ENCODE peak calls at places on chromosomes 1 and 21, in five cellular contexts. D, Z, F, X and C are unnamed samples.
A peak's percentile ranks its signal among the peaks of the same experiment; 100 is the strongest.

GRCh38 chr1:229436178-229436577 is 2.3 kb upstream of the ACTA1 start:
- DNase-seq in D (no peak), X (peak; percentile 22), F (no peak), Z (no peak), C (no peak)

GRCh38 chr1:172588296-172589291 is 55.6 kb downstream of the SUCO start:
- DNase-seq in X (no peak), Z (peak; percentile 95), F (peak; percentile 91), D (no peak), C (no peak)

GRCh38 chr21:30072496-30072895 is 94.1 kb downstream of the CLDN17 start:
- DNase-seq in F (peak; percentile 52), D (no peak), X (peak; percentile 20), Z (peak; percentile 0), C (peak; percentile 52)

GRCh38 chr1:234597894-234598293 is 12.1 kb downstream of the IRF2BP2 start:
- DNase-seq in F (peak; percentile 72), Z (peak; percentile 47), D (no peak), X (peak; percentile 36), C (no peak)

GRCh38 chr1:3350441-3351261 is 103.8 kb upstream of the ARHGEF16 start:
- DNase-seq in X (no peak), F (peak; percentile 33), Z (no peak), D (no peak), C (no peak)

GRCh38 chr1:152451254-152451653 is 37.2 kb upstream of the CRNN start:
- DNase-seq in D (no peak), X (no peak), Z (no peak), F (no peak), C (peak; percentile 34)

GRCh38 chr1:224641030-224641429 is 24.9 kb downstream of the CNIH3 start:
- DNase-seq in X (no peak), D (no peak), Z (no peak), F (no peak), C (no peak)

GRCh38 chr1:208047975-208048374 is 137.1 kb upstream of the CD34 start:
- DNase-seq in D (no peak), X (no peak), F (no peak), Z (peak; percentile 40), C (no peak)

GRCh38 chr1:235763962-235764361 is 102.7 kb downstream of the LYST start:
- DNase-seq in Z (no peak), D (no peak), F (no peak), X (no peak), C (no peak)

GRCh38 chr1:28241633-28242241 is 5.8 kb downstream of the ATP5IF1 start:
- DNase-seq in X (no peak), F (no peak), Z (no peak), D (no peak), C (no peak)

GRCh38 chr1:204207136-204207616 is 6.6 kb downstream of the GOLT1A start:
- DNase-seq in F (peak; percentile 18), X (peak; percentile 91), Z (peak; percentile 9), D (peak; percentile 82), C (peak; percentile 86)

GRCh38 chr1:17911789-17912188 is 156.7 kb downstream of the ACTL8 start:
- DNase-seq in Z (no peak), X (no peak), D (no peak), F (no peak), C (no peak)

GRCh38 chr1:45266151-45266801 is 59.9 kb upstream of the ZSWIM5 start:
- DNase-seq in X (no peak), Z (peak; percentile 91), F (peak; percentile 84), D (no peak), C (no peak)

GRCh38 chr1:172483448-172483847 is 39.6 kb upstream of the PIGC start:
- DNase-seq in F (no peak), Z (peak; percentile 62), X (no peak), D (no peak), C (no peak)

GRCh38 chr1:43554444-43554992 is 23.8 kb downstream of the PTPRF start:
- DNase-seq in Z (peak; percentile 53), X (no peak), D (no peak), F (peak; percentile 65), C (peak; percentile 56)

GRCh38 chr1:198212675-198213074 is 55.9 kb downstream of the NEK7 start:
- DNase-seq in D (no peak), F (peak; percentile 99), Z (peak; percentile 91), X (no peak), C (no peak)

GRCh38 chr1:84492726-84493125 is 13.5 kb upstream of the SPATA1 start:
- DNase-seq in D (no peak), F (no peak), Z (peak; percentile 18), X (no peak), C (no peak)

GRCh38 chr1:224747578-224747977 is 131.5 kb downstream of the CNIH3 start:
- DNase-seq in Z (peak; percentile 76), D (no peak), X (no peak), F (peak; percentile 74), C (no peak)

GRCh38 chr1:236502579-236502971 is 21.2 kb upstream of the LGALS8 start:
- DNase-seq in Z (peak; percentile 56), X (no peak), F (peak; percentile 46), D (no peak), C (no peak)

GRCh38 chr1:164801791-164802572 is 243.0 kb downstream of the PBX1 start:
- DNase-seq in Z (no peak), D (no peak), F (no peak), X (no peak), C (no peak)

GRCh38 chr1:67747667-67748066 is 62.7 kb downstream of the GADD45A start:
- DNase-seq in Z (peak; percentile 93), X (no peak), D (no peak), F (peak; percentile 37), C (no peak)

GRCh38 chr1:91755176-91755575 is 130.8 kb downstream of the TGFBR3 start:
- DNase-seq in X (no peak), D (no peak), Z (no peak), F (peak; percentile 96), C (no peak)

GRCh38 chr1:40014812-40015594 is 25.5 kb upstream of the CAP1 start:
- DNase-seq in X (no peak), F (peak; percentile 93), D (no peak), Z (peak; percentile 95), C (no peak)

GRCh38 chr1:214719207-214719606 is 116.2 kb downstream of the CENPF start:
- DNase-seq in D (no peak), F (peak; percentile 11), Z (peak; percentile 23), X (no peak), C (no peak)

GRCh38 chr1:222792744-222793143 is 22.1 kb upstream of the DISP1 start:
- DNase-seq in Z (peak; percentile 19), X (no peak), F (peak; percentile 42), D (no peak), C (no peak)

GRCh38 chr1:65812065-65812464 is 19.4 kb downstream of the PDE4B start:
- DNase-seq in Z (peak; percentile 92), F (peak; percentile 96), D (no peak), X (no peak), C (no peak)